ENCODE peak calls at places on chromosomes 4 and X, in four cellular contexts. D is coronary artery, G is mammary epithelial cell, N is endodermal cell. R is an unnamed sample.

GRCh38 chr4:2073808-2074481 is 14.8 kb downstream of the NAT8L start:
- DNase-seq in D (no peak), G (no peak), N (peak), R (no peak)

GRCh38 chr4:3291411-3291968 is 1.3 kb upstream of the RGS12 start:
- DNase-seq in D (no peak), G (peak), N (no peak), R (no peak)

GRCh38 chrX:38935561-38935960 is 134.3 kb downstream of the MID1IP1 start:
- DNase-seq in D (no peak), G (no peak), N (no peak), R (no peak)

GRCh38 chr4:83219344-83219990 is 65.1 kb downstream of the COQ2 start:
- DNase-seq in D (no peak), G (peak), N (no peak), R (peak)

GRCh38 chr4:53943345-53944085 is 120.9 kb downstream of the CHIC2 start:
- DNase-seq in D (no peak), G (peak), N (no peak), R (peak)

GRCh38 chrX:129846686-129847085 is 3.0 kb upstream of the ZDHHC9 start:
- DNase-seq in D (no peak), G (no peak), N (no peak), R (no peak)

GRCh38 chr4:181157647-181158046 is 1085.6 kb upstream of the TENM3 start:
- DNase-seq in D (no peak), G (no peak), N (no peak), R (no peak)

GRCh38 chrX:599837-600715 is 30.5 kb upstream of the SHOX start:
- DNase-seq in D (no peak), G (no peak), N (peak), R (no peak)

GRCh38 chrX:24657671-24658410 is 10.7 kb upstream of the PCYT1B start:
- DNase-seq in D (no peak), G (no peak), N (no peak), R (no peak)

GRCh38 chr4:15378055-15378454 is 49.8 kb upstream of the C1QTNF7 start:
- DNase-seq in D (no peak), G (peak), N (no peak), R (no peak)

GRCh38 chr4:19728773-19729172 is 522.9 kb upstream of the SLIT2 start:
- DNase-seq in D (no peak), G (no peak), N (no peak), R (no peak)

GRCh38 chr4:93828332-93828829 is at the start of gene ATOH1:
- DNase-seq in D (no peak), G (peak), N (peak), R (no peak)

GRCh38 chr4:64824591-64824990 is 415.3 kb upstream of the TECRL start:
- DNase-seq in D (no peak), G (no peak), N (no peak), R (no peak)

GRCh38 chr4:165560941-165561340 is 182.1 kb downstream of the CPE start:
- DNase-seq in D (no peak), G (no peak), N (no peak), R (no peak)

GRCh38 chrX:68685722-68686683 is 38.5 kb downstream of the STARD8 start:
- DNase-seq in D (no peak), G (peak), N (peak), R (no peak)

GRCh38 chr4:180380733-180381132 is 1862.5 kb upstream of the TENM3 start:
- DNase-seq in D (no peak), G (peak), N (no peak), R (peak)

GRCh38 chrX:15988661-15989603 is 134.3 kb upstream of the AP1S2 start:
- DNase-seq in D (no peak), G (peak), N (no peak), R (no peak)

GRCh38 chrX:13180807-13181206 is 136.4 kb upstream of the FAM9C start:
- DNase-seq in D (no peak), G (peak), N (no peak), R (peak)

GRCh38 chrX:96483642-96484160 is 200.9 kb upstream of the DIAPH2 start:
- DNase-seq in D (no peak), G (no peak), N (no peak), R (no peak)

GRCh38 chrX:82813671-82814078 is 694.4 kb upstream of the POU3F4 start:
- DNase-seq in D (no peak), G (peak), N (no peak), R (peak)

GRCh38 chr4:66266035-66266434 is 595.7 kb upstream of the EPHA5 start:
- DNase-seq in D (no peak), G (no peak), N (peak), R (no peak)

DNA sequence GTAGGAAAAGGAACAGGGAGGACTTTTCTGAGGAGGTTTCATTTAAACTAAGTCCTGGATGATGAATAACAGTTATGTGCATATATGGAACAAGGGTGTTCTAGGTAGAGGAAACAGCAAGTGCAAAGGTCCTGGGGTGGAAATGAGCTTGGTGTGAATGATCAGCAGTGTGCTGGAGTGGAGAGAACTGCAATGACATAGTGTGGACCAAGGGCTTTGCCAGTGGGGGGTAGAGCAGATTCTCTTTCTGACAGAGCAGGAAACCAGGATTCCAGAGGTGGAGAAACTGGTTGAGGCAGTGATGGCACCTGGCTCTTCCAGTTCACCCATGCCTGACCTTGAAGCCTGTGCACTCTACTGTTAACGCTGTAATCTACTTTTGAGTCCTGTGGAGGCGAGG is 1.7 kb downstream of the PPP1R3F start:
- DNase-seq in D (no peak), G (no peak), N (no peak), R (no peak)
- H3K27ac ChIP-seq in D (no peak), G (no peak), N (no peak), R (no peak)

DNA sequence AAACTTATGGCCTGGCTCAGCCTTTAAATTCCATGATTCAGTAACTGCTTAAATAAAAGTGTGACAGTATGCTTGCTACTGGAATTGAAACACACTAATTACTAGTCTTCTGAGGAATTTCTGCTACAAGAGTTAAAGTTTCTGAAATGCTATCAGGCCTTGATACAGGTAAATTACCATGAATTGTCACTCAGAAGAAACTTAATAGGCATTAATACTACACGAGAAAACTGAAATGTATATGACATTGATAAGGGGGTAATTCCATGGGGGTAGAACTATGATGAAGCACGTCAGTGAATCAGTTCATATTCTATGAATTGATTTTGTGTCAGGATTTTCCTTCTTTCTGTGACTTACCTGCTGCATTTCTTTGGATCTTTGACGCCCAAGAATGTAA is 3.0 kb upstream of the NPY1R start:
- DNase-seq in D (no peak), G (no peak), N (no peak), R (no peak)
- H3K27ac ChIP-seq in D (no peak), G (no peak), N (no peak), R (no peak)

GRCh38 chrX:41605144-41605543 is 83.6 kb upstream of the GPR34 start:
- DNase-seq in D (no peak), G (no peak), N (peak), R (no peak)

GRCh38 chrX:41602946-41603345 is 85.8 kb upstream of the GPR34 start:
- DNase-seq in D (no peak), G (no peak), N (no peak), R (no peak)

GRCh38 chrX:41604154-41604553 is 84.6 kb upstream of the GPR34 start:
- DNase-seq in D (no peak), G (no peak), N (no peak), R (no peak)

GRCh38 chrX:41600266-41600665 is 88.5 kb upstream of the GPR34 start:
- DNase-seq in D (no peak), G (peak), N (no peak), R (no peak)

DNA sequence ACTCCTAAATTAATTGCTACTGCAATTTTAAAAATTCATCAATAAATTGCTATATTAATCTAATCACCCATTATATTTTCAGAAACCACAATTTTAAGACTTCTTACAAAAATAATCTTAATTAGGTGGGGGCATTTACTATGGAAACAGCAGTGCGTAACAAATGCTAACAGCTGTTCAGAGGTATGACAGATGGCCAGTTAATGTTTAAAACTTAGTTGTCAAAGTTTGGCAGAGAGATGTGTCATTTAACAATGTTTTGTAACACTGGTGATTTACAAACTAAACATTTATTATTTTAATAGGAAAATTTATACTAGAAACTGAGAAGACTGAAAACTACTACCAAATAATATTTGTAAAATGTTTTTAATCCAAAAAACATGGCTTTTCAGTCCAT is 85.2 kb upstream of the GPR34 start:
- DNase-seq in D (no peak), G (no peak), N (no peak), R (no peak)
- H3K27ac ChIP-seq in D (no peak), G (no peak), N (no peak), R (no peak)

GRCh38 chr4:102500371-102501175 is 586 bp upstream of the NFKB1 start:
- DNase-seq in D (peak), G (peak), N (peak), R (no peak)
- H3K27ac ChIP-seq in D (peak), G (peak), N (no peak), R (peak)